ENCODE peak calls at places on chromosomes 7 and 10, in seven cellular contexts. L is K562, E is HepG2, C is HCT116, F is H1, V is GM23338, P is endothelial cell of umbilical vein. A is an unnamed sample.
A peak's percentile ranks its signal among the peaks of the same experiment; 100 is the strongest.

GRCh38 chr10:130957423-130957822 is 354.1 kb downstream of the TCERG1L start:
- DNase-seq in L (no peak), E (no peak), C (no peak), F (no peak), V (no peak), P (no peak), A (no peak)

GRCh38 chr10:100709655-100710054 is 35.7 kb upstream of the PAX2 start:
- DNase-seq in L (no peak), E (no peak), C (no peak), F (no peak), V (no peak), P (no peak), A (no peak)

GRCh38 chr10:78515037-78515872 is 481.6 kb downstream of the RPS24 start:
- DNase-seq in L (no peak), E (no peak), C (no peak), F (peak; percentile 32), V (no peak), P (no peak), A (no peak)

GRCh38 chr10:32000937-32001336 is 55.3 kb downstream of the KIF5B start:
- DNase-seq in L (no peak), E (no peak), C (no peak), F (no peak), V (peak; percentile 81), P (no peak), A (no peak)

GRCh38 chr7:36723951-36724664 is at the start of gene AOAH:
- DNase-seq in L (no peak), E (no peak), C (no peak), F (no peak), V (no peak), P (no peak), A (no peak)

GRCh38 chr10:24415455-24416169 is 206.7 kb downstream of the KIAA1217 start:
- DNase-seq in L (no peak), E (no peak), C (no peak), F (no peak), V (no peak), P (no peak), A (no peak)

GRCh38 chr10:112723876-112724275 is 226.2 kb upstream of the TCF7L2 start:
- DNase-seq in L (no peak), E (no peak), C (no peak), F (no peak), V (no peak), P (no peak), A (no peak)

GRCh38 chr10:50275650-50276235 is 24.4 kb upstream of the ASAH2 start:
- DNase-seq in L (peak; percentile 83), E (peak; percentile 20), C (no peak), F (peak; percentile 63), V (peak; percentile 51), P (peak; percentile 39), A (no peak)

GRCh38 chr10:68154211-68154497 is 44.9 kb downstream of the MYPN start:
- DNase-seq in L (no peak), E (no peak), C (no peak), F (peak; percentile 53), V (peak; percentile 57), P (no peak), A (no peak)

GRCh38 chr10:68151453-68151852 is 42.2 kb downstream of the MYPN start:
- DNase-seq in L (no peak), E (no peak), C (no peak), F (no peak), V (no peak), P (no peak), A (no peak)

GRCh38 chr10:68155615-68156205 is 46.4 kb downstream of the MYPN start:
- DNase-seq in L (no peak), E (no peak), C (no peak), F (no peak), V (no peak), P (no peak), A (no peak)

GRCh38 chr10:68156373-68157185 is 47.3 kb downstream of the MYPN start:
- DNase-seq in L (peak; percentile 44), E (peak; percentile 57), C (peak; percentile 58), F (no peak), V (peak; percentile 87), P (peak; percentile 74), A (peak; percentile 40)

GRCh38 chr10:68153473-68154210 is 44.4 kb downstream of the MYPN start:
- DNase-seq in L (no peak), E (peak; percentile 78), C (peak; percentile 90), F (peak; percentile 50), V (peak; percentile 88), P (peak; percentile 94), A (peak; percentile 18)
- TF ChIP-seq POLR2AphosphoS5 in L (no peak), E (no peak), C (peak; percentile 20), F (no peak), V (no peak), P (peak; percentile 81), A (no peak)

GRCh38 chr7:157541796-157542668 is 205.2 kb downstream of the DNAJB6 start:
- DNase-seq in L (no peak), E (no peak), C (no peak), F (no peak), V (no peak), P (no peak), A (no peak)
- TF ChIP-seq EZH2 in L (no peak), E (no peak), C (no peak), F (no peak), V (no peak), P (no peak), A (peak; percentile 36)

DNA sequence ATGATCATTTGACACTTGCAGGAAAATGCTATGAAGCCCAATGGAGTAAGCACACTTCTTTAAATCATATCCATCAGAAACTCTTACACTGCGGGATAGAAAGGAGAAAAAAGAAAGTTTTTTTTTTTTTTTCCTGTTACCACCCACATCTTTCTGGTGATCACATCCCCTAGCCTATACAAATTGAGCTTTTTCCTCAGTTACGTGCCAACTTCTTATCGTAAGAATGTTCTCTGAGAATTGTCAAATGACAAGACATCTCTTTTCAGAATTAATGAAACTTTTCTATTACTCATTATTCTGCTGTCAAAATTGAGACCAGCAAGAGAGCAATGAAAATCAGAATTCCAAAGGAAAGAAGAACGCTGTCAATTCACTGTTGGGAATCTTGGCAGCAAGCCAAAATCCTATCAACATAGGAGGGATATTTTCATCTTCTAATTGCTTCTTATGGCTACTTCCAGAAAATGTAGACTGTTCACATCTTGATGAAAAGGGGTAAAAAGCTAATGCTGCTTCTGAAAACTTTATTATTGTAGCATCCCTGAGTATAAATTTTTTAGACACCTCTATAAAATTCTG is 179.4 kb downstream of the ADAM12 start:
- DNase-seq in L (no peak), E (no peak), C (no peak), F (no peak), V (no peak), P (peak; percentile 3), A (no peak)
- TF ChIP-seq POLR2AphosphoS5 in L (no peak), E (no peak), C (no peak), F (no peak), V (no peak), P (no peak), A (no peak)

GRCh38 chr7:32495298-32496051 is at the start of gene AVL9:
- DNase-seq in L (peak; percentile 98), E (peak; percentile 91), C (peak; percentile 90), F (peak; percentile 97), V (peak; percentile 97), P (peak; percentile 96), A (no peak)
- TF ChIP-seq EZH2 in L (no peak), E (no peak), C (no peak), F (no peak), V (no peak), P (no peak), A (no peak)

DNA sequence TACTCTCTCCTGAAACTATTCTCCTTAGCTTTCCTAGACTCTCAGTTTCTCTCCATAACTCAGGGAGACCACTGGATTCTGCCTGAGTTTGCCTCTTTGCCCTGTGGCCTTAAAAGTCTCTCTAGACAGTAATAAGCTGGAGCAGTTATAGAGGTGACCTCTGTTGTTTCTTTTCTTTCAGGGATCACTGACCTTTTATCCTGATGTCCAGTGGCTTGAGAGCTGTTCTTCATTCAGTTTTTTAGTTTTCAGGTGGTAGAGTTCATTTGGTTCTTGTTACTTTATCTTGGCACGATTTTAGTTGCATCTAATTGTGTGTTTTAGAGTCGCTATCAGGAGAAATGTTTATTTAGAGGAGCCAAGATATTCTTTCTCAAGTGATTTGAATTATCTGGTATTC is 37.7 kb downstream of the TAX1BP1 start:
- DNase-seq in L (no peak), E (no peak), C (no peak), F (no peak), V (no peak), P (no peak), A (no peak)
- TF ChIP-seq POLR2AphosphoS5 in L (no peak), E (no peak), C (no peak), F (no peak), V (no peak), P (no peak), A (no peak)

GRCh38 chr7:82444220-82445049 is 858 bp upstream of the CACNA2D1 start:
- DNase-seq in L (no peak), E (no peak), C (no peak), F (no peak), V (peak; percentile 60), P (no peak), A (no peak)
- TF ChIP-seq EZH2 in L (no peak), E (no peak), C (no peak), F (no peak), V (no peak), P (no peak), A (no peak)

GRCh38 chr10:76885815-76886214 is 751.8 kb downstream of the KCNMA1 start:
- DNase-seq in L (no peak), E (no peak), C (no peak), F (no peak), V (no peak), P (no peak), A (no peak)
- TF ChIP-seq POLR2AphosphoS5 in L (no peak), E (no peak), C (no peak), F (no peak), V (no peak), P (no peak), A (no peak)

GRCh38 chr7:148903504-148903903 is 19.4 kb upstream of the EZH2 start:
- DNase-seq in L (peak; percentile 50), E (no peak), C (no peak), F (no peak), V (no peak), P (no peak), A (no peak)
- TF ChIP-seq EZH2 in L (no peak), E (no peak), C (no peak), F (no peak), V (no peak), P (no peak), A (no peak)

GRCh38 chr7:26439502-26440252 is 148.0 kb downstream of the SNX10 start:
- DNase-seq in L (no peak), E (no peak), C (no peak), F (no peak), V (no peak), P (no peak), A (no peak)
- TF ChIP-seq POLR2AphosphoS5 in L (no peak), E (no peak), C (no peak), F (no peak), V (no peak), P (no peak), A (no peak)

A was measured in SK-N-MC.